ENCODE peak calls at places on chromosomes 11 and 22, in nine cellular contexts. J is HS-5; O is stimulated activated CD4-positive, alpha-beta T cell treated with anti-CD3 and anti-CD28 coated beads, Interleukin-1b, Interleukin-23, amount 100 ng/mL, for 48 hours; S is GM10248; N is pancreas; G is activated CD4-positive, alpha-beta T cell treated with anti-CD3 and anti-CD28 coated beads, Interleukin-2, amount 50 U/mL, for 1 hour; K is Calu3; A is lung; X is astrocyte of the spinal cord. Z is an unnamed sample.

GRCh38 chr11:67378544-67378943 is 5.1 kb upstream of the CLCF1 start:
- DNase-seq in J (no peak), O (no peak), S (no peak), N (no peak), G (no peak), K (no peak), A (no peak), X (no peak), Z (no peak)

GRCh38 chr11:88292156-88292844 is 45.2 kb downstream of the CTSC start:
- DNase-seq in J (peak), O (no peak), S (no peak), N (peak), G (no peak), K (peak), A (no peak), X (peak), Z (peak)

GRCh38 chr11:678297-678696 is 16.7 kb downstream of the DEAF1 start:
- DNase-seq in J (no peak), O (no peak), S (no peak), N (no peak), G (no peak), K (no peak), A (no peak), X (no peak), Z (no peak)

GRCh38 chr11:124207102-124207792 is 24.1 kb downstream of the OR10D3 start:
- DNase-seq in J (no peak), O (no peak), S (no peak), N (no peak), G (no peak), K (no peak), A (no peak), X (no peak), Z (no peak)

GRCh38 chr11:10900686-10901415 is 43.0 kb upstream of the ZBED5 start:
- DNase-seq in J (no peak), O (no peak), S (no peak), N (no peak), G (no peak), K (no peak), A (no peak), X (no peak), Z (no peak)

GRCh38 chr11:46003647-46004046 is 81.2 kb downstream of the LARGE2 start:
- DNase-seq in J (no peak), O (no peak), S (no peak), N (no peak), G (no peak), K (no peak), A (no peak), X (peak), Z (no peak)

GRCh38 chr11:32113200-32113599 is 22.3 kb downstream of the RCN1 start:
- DNase-seq in J (no peak), O (no peak), S (no peak), N (no peak), G (no peak), K (no peak), A (no peak), X (peak), Z (no peak)

GRCh38 chr22:17140022-17140421 is 18.9 kb upstream of the TMEM121B start:
- DNase-seq in J (no peak), O (no peak), S (no peak), N (no peak), G (no peak), K (no peak), A (no peak), X (no peak), Z (no peak)

GRCh38 chr11:11413776-11414175 is 60.7 kb upstream of the CSNK2A3 start:
- DNase-seq in J (no peak), O (no peak), S (no peak), N (no peak), G (no peak), K (no peak), A (no peak), X (no peak), Z (no peak)

GRCh38 chr11:125211191-125211953 is 46.8 kb downstream of the PKNOX2 start:
- DNase-seq in J (no peak), O (no peak), S (no peak), N (no peak), G (no peak), K (no peak), A (no peak), X (no peak), Z (no peak)

GRCh38 chr22:19169002-19169946 is 9.3 kb downstream of the SLC25A1 start:
- DNase-seq in J (no peak), O (no peak), S (no peak), N (no peak), G (no peak), K (no peak), A (no peak), X (no peak), Z (no peak)

GRCh38 chr11:2105536-2105935 is 33.7 kb downstream of the IGF2 start:
- DNase-seq in J (no peak), O (no peak), S (no peak), N (no peak), G (no peak), K (no peak), A (no peak), X (no peak), Z (no peak)

GRCh38 chr22:44805663-44806062 is 53.3 kb downstream of the ARHGAP8 start:
- DNase-seq in J (no peak), O (no peak), S (no peak), N (no peak), G (no peak), K (no peak), A (no peak), X (no peak), Z (no peak)

GRCh38 chr11:14078941-14079522 is 116.5 kb downstream of the SPON1 start:
- DNase-seq in J (no peak), O (no peak), S (no peak), N (no peak), G (no peak), K (no peak), A (no peak), X (no peak), Z (no peak)

GRCh38 chr11:34524696-34525095 is 11.1 kb upstream of the ELF5 start:
- DNase-seq in J (no peak), O (no peak), S (no peak), N (no peak), G (no peak), K (no peak), A (no peak), X (no peak), Z (no peak)

Z was measured in colonic mucosa.